ENCODE peak calls at places on chromosome 3, in six cellular contexts. Q, F, J, Z, C and X are unnamed samples.

GRCh38 chr3:142850395-142851023 is 38.4 kb downstream of the PCOLCE2 start:
- DNase-seq in Q (no peak), F (peak), J (peak), Z (peak), C (no peak), X (no peak)

GRCh38 chr3:10310578-10310977 is 10.3 kb downstream of the SEC13 start:
- DNase-seq in Q (no peak), F (peak), J (peak), Z (no peak), C (no peak), X (no peak)

GRCh38 chr3:82274897-82275296 is 513.5 kb upstream of the GBE1 start:
- DNase-seq in Q (no peak), F (no peak), J (no peak), Z (no peak), C (no peak), X (no peak)

GRCh38 chr3:194984026-194984425 is 286.9 kb downstream of the XXYLT1 start:
- DNase-seq in Q (no peak), F (no peak), J (no peak), Z (no peak), C (no peak), X (no peak)

GRCh38 chr3:178170698-178171535 is 365.3 kb upstream of the KCNMB2 start:
- DNase-seq in Q (no peak), F (peak), J (peak), Z (peak), C (no peak), X (no peak)

GRCh38 chr3:66705071-66705470 is 204.2 kb upstream of the LRIG1 start:
- DNase-seq in Q (no peak), F (no peak), J (no peak), Z (no peak), C (no peak), X (no peak)

GRCh38 chr3:136667081-136667480 is 85.1 kb downstream of the STAG1 start:
- DNase-seq in Q (no peak), F (no peak), J (no peak), Z (no peak), C (no peak), X (no peak)

GRCh38 chr3:102078864-102079808 is 229.8 kb downstream of the NFKBIZ start:
- DNase-seq in Q (no peak), F (no peak), J (no peak), Z (no peak), C (no peak), X (peak)

GRCh38 chr3:109643590-109643989 is 306.2 kb upstream of the DPPA4 start:
- DNase-seq in Q (no peak), F (no peak), J (peak), Z (peak), C (no peak), X (no peak)

GRCh38 chr3:76873509-76874242 is 166.2 kb upstream of the ROBO2 start:
- DNase-seq in Q (no peak), F (no peak), J (no peak), Z (no peak), C (no peak), X (no peak)

GRCh38 chr3:158127250-158128219 is 17.6 kb downstream of the RSRC1 start:
- DNase-seq in Q (no peak), F (no peak), J (no peak), Z (peak), C (no peak), X (peak)

GRCh38 chr3:1131156-1131555 is 38.3 kb downstream of the CNTN6 start:
- DNase-seq in Q (no peak), F (no peak), J (no peak), Z (no peak), C (no peak), X (no peak)

DNA sequence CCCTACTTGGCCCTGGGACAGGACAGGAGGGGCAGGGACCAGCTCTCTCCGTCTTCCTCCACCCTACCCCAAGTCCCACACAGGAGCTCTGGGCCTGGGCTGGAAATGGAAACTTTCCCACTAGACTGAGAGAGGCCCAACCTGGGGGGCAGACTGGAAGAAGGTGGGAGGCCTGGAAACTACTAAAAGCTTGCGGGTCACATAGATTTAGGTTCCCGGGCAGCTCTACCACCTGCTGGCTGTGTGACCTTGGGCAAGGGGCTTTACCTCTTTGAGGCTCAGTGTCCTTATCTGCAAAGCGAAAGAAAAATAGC is 49.9 kb upstream of the CCDC174 start:
- DNase-seq in Q (no peak), F (no peak), J (no peak), Z (no peak), C (no peak), X (no peak)
- H3K4me3 ChIP-seq in Q (no peak), F (no peak), J (no peak), Z (no peak), C (no peak), X (no peak)

DNA sequence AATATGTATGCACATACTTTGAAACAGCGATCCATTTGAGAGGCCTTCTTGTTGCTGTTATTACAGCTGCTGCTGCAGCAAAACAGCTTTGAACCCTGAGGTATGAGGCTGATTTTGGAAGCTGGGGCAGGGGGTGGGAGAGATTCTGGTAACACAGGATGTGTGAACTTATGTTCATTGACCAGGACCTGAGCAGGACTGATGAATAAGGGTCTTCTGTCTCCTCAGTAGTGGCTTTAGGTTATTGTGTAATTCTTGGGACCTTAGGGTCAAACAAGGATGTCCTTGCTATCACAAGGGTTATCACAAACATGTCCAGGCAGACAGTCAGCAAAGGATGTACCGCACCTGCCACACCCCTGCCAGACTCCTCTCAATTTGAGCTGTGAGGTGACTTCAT is 41.6 kb downstream of the CTDSPL start:
- DNase-seq in Q (no peak), F (no peak), J (no peak), Z (no peak), C (no peak), X (no peak)
- H3K4me3 ChIP-seq in Q (no peak), F (no peak), J (no peak), Z (no peak), C (no peak), X (no peak)

GRCh38 chr3:125053304-125053699 is 2.5 kb downstream of the HEG1 start:
- DNase-seq in Q (no peak), F (no peak), J (no peak), Z (no peak), C (no peak), X (no peak)
- H3K4me3 ChIP-seq in Q (no peak), F (peak), J (peak), Z (peak), C (no peak), X (no peak)

DNA sequence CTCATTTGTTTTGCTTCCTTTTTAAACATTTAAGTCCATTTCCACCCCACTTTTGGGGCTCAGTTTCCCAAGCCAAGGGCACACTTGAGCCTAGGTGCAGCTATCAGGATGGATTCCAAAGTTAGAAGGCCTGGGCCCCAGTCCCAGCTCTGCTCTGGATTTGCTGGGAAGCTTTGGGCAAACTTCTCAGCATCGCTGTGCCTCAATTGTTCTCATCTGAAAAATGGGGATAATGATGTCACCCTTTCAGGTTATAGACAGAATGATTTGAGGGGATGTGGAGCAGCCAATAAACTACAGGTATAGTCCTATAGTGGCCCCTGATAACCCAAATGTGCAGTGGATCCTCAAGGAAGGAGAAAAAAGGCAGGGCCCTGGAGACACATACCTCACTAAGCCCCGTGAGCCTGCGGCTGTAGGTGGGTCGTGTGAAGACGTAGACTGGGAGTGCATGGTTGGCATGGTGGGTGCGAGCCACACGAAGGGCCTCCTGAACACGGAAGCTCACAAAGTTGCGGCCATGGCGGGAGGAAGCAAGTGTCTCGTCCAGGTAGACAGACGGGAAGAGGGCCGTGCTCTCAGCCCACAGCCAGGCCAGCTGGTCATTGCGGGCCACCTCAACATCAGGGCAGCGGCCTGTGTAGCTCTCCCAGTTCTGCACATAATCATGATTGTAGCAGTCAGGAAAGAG is 3.2 kb downstream of the HYAL2 start:
- DNase-seq in Q (no peak), F (no peak), J (no peak), Z (no peak), C (no peak), X (no peak)
- H3K4me3 ChIP-seq in Q (no peak), F (no peak), J (no peak), Z (peak), C (peak), X (no peak)

DNA sequence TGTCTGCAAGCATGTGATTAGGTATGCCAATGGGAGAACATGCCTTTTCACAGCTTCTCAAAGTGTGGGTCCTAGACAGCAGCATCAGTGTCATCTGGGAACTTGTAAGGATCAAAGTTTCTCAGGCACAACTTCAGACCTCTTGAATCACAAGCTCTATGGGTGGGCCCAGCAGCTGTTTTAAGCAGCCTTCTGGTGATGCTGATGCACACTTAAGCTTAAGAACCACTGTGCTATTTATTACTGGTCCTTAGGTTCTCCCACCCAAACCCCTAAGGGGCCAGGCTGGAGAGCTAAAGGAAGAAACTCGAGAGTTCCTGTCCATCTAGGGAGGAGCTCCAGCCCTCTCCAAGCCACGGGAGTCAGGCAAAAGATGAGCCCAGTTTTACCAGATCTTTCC is 453.9 kb upstream of the PROK2 start:
- DNase-seq in Q (no peak), F (no peak), J (no peak), Z (no peak), C (no peak), X (no peak)
- H3K4me3 ChIP-seq in Q (no peak), F (no peak), J (no peak), Z (no peak), C (no peak), X (no peak)

DNA sequence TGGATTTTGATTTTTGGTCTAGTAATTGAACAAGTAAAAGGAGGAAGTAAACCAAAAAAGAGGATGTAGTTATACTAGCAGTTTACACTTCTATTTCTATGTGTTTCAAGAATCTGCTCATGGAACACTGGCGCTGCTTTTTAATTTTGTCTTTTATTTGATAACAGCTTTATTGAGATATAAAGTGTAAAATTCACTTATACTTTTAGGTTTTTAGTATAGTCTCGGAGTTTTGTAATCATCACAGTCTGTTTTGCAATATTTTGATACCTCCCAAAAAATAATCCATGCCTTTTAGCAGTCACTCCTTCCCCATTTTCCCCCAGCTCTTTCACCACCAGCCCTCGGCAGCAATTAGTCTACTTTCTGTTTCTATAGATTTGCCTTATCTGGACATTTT is 18.0 kb downstream of the UBE2E2 start:
- DNase-seq in Q (peak), F (no peak), J (no peak), Z (no peak), C (no peak), X (no peak)
- H3K4me3 ChIP-seq in Q (peak), F (no peak), J (no peak), Z (no peak), C (no peak), X (no peak)

DNA sequence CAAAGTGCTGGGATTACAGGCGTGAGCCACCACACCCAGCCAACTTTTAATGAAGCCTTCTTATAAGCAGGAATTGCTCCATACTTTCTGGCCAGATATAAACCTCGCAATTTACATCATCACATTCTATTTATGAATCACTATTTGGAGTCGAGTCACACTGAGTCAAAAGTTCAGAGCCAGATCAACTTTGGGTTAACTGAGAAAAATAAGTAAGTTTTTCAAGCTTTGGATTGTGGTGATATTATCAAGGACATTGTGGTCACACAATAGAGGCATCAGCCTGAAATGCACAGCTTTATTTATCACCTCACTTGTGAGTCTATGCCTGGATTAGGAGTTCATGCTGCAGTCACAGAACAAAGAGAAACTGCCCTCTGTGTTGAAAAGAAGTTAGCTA is 1163.5 kb downstream of the ROBO1 start:
- DNase-seq in Q (no peak), F (peak), J (peak), Z (peak), C (no peak), X (no peak)
- H3K4me3 ChIP-seq in Q (no peak), F (no peak), J (no peak), Z (no peak), C (no peak), X (no peak)

DNA sequence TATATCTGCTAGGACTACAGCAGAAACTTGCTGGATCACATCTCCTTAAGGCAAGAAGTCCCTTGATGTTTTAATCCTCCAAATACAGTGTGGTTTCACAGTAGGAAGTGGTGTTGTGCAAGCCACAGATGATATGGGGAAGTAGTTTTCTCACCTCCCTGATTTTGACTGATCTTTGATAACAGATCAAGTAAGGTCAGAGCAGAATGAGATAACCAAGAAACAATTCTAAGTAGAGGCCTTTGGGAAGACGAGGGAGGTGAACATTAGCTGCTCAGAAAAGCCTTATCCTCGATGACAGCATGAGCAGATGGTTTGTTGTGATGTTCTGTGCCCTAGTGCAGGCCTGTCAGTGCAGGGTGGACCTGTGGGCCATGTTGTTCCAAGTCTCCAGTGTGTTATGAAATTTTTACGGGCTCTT is 61.3 kb downstream of the RIOX2 start:
- DNase-seq in Q (peak), F (no peak), J (no peak), Z (no peak), C (no peak), X (peak)
- H3K4me3 ChIP-seq in Q (no peak), F (no peak), J (no peak), Z (no peak), C (no peak), X (no peak)